ENCODE peak calls at places on chromosome 5, in seven cellular contexts. Q is astrocyte, M is breast epithelium, O is K562, X is GM23338, I is neural crest cell, W is PC-3. K is an unnamed sample.

GRCh38 chr5:31023105-31023504 is 170.4 kb upstream of the CDH6 start:
- DNase-seq in Q (peak), M (no peak), O (no peak), X (no peak), I (no peak), W (peak), K (no peak)

GRCh38 chr5:39783756-39784421 is 359.1 kb upstream of the DAB2 start:
- DNase-seq in Q (peak), M (no peak), O (no peak), X (no peak), I (no peak), W (no peak), K (no peak)

GRCh38 chr5:74361406-74362358 is 278.8 kb downstream of the ENC1 start:
- DNase-seq in Q (no peak), M (peak), O (no peak), X (no peak), I (no peak), W (peak), K (no peak)

GRCh38 chr5:150522504-150523464 is 14.9 kb downstream of the NDST1 start:
- DNase-seq in Q (no peak), M (no peak), O (no peak), X (no peak), I (no peak), W (no peak), K (no peak)

GRCh38 chr5:19950897-19951296 is 37.1 kb downstream of the CDH18 start:
- DNase-seq in Q (peak), M (no peak), O (no peak), X (no peak), I (no peak), W (no peak), K (no peak)

GRCh38 chr5:143908959-143909358 is 97.0 kb downstream of the HMHB1 start:
- DNase-seq in Q (no peak), M (no peak), O (no peak), X (no peak), I (no peak), W (no peak), K (no peak)

GRCh38 chr5:118698774-118699173 is 289.6 kb downstream of the DTWD2 start:
- DNase-seq in Q (no peak), M (no peak), O (no peak), X (peak), I (no peak), W (no peak), K (no peak)

GRCh38 chr5:43833966-43834365 is 231.0 kb downstream of the NNT start:
- DNase-seq in Q (no peak), M (no peak), O (no peak), X (no peak), I (no peak), W (no peak), K (no peak)

GRCh38 chr5:84231390-84231789 is 153.3 kb downstream of the EDIL3 start:
- DNase-seq in Q (no peak), M (no peak), O (no peak), X (no peak), I (no peak), W (no peak), K (no peak)

GRCh38 chr5:68134033-68134668 is 81.4 kb upstream of the PIK3R1 start:
- DNase-seq in Q (no peak), M (no peak), O (no peak), X (peak), I (no peak), W (no peak), K (no peak)

GRCh38 chr5:96537386-96537785 is 104.3 kb upstream of the PCSK1 start:
- DNase-seq in Q (peak), M (no peak), O (no peak), X (no peak), I (no peak), W (peak), K (no peak)

GRCh38 chr5:24347206-24347605 is 297.6 kb downstream of the CDH10 start:
- DNase-seq in Q (no peak), M (no peak), O (no peak), X (no peak), I (no peak), W (peak), K (no peak)

GRCh38 chr5:170603578-170604565 is 100.1 kb downstream of the KCNIP1 start:
- DNase-seq in Q (no peak), M (no peak), O (peak), X (peak), I (peak), W (peak), K (peak)

GRCh38 chr5:151926186-151926585 is 1.5 kb upstream of the GLRA1 start:
- DNase-seq in Q (no peak), M (no peak), O (no peak), X (no peak), I (no peak), W (no peak), K (no peak)

GRCh38 chr5:39015743-39016586 is 58.2 kb downstream of the RICTOR start:
- DNase-seq in Q (peak), M (no peak), O (no peak), X (no peak), I (no peak), W (peak), K (no peak)

GRCh38 chr5:59287361-59287760 is 606.2 kb downstream of the PDE4D start:
- DNase-seq in Q (no peak), M (no peak), O (no peak), X (no peak), I (no peak), W (no peak), K (no peak)

GRCh38 chr5:137665678-137666077 is 70.2 kb downstream of the KLHL3 start:
- DNase-seq in Q (no peak), M (no peak), O (no peak), X (no peak), I (no peak), W (no peak), K (no peak)

GRCh38 chr5:28809811-28810750 is 1771.7 kb upstream of the CDH9 start:
- DNase-seq in Q (no peak), M (no peak), O (peak), X (peak), I (no peak), W (no peak), K (no peak)

GRCh38 chr5:163504091-163504931 is 1.1 kb upstream of the MAT2B start:
- DNase-seq in Q (peak), M (peak), O (peak), X (peak), I (peak), W (peak), K (no peak)

GRCh38 chr5:59542841-59543825 is 350.4 kb downstream of the PDE4D start:
- DNase-seq in Q (peak), M (no peak), O (no peak), X (no peak), I (no peak), W (no peak), K (no peak)

GRCh38 chr5:127009784-127010183 is 20.6 kb downstream of the MARCHF3 start:
- DNase-seq in Q (no peak), M (no peak), O (no peak), X (no peak), I (no peak), W (no peak), K (no peak)

GRCh38 chr5:10838038-10838437 is 77.0 kb upstream of the DAP start:
- DNase-seq in Q (peak), M (no peak), O (no peak), X (no peak), I (no peak), W (no peak), K (no peak)

GRCh38 chr5:14914603-14915277 is 43.2 kb upstream of the ANKH start:
- DNase-seq in Q (peak), M (no peak), O (no peak), X (no peak), I (no peak), W (peak), K (no peak)

GRCh38 chr5:170283296-170283695 is 14.3 kb downstream of the LCP2 start:
- DNase-seq in Q (no peak), M (no peak), O (no peak), X (no peak), I (no peak), W (no peak), K (no peak)

GRCh38 chr5:159504106-159504856 is 174.0 kb upstream of the IL12B start:
- DNase-seq in Q (peak), M (no peak), O (no peak), X (no peak), I (no peak), W (no peak), K (no peak)

GRCh38 chr5:112125910-112126309 is 293.2 kb downstream of the EPB41L4A start:
- DNase-seq in Q (no peak), M (no peak), O (no peak), X (no peak), I (no peak), W (no peak), K (no peak)

GRCh38 chr5:82011761-82012160 is 39.9 kb downstream of the ATG10 start:
- DNase-seq in Q (peak), M (no peak), O (no peak), X (no peak), I (no peak), W (no peak), K (no peak)

GRCh38 chr5:149798466-149798865 is 68.4 kb downstream of the PPARGC1B start:
- DNase-seq in Q (no peak), M (no peak), O (peak), X (no peak), I (no peak), W (no peak), K (no peak)

GRCh38 chr5:19927919-19928318 is 60.1 kb downstream of the CDH18 start:
- DNase-seq in Q (no peak), M (no peak), O (no peak), X (peak), I (no peak), W (no peak), K (no peak)

GRCh38 chr5:180596668-180597231 is 5.5 kb upstream of the SCGB3A1 start:
- DNase-seq in Q (no peak), M (peak), O (no peak), X (no peak), I (no peak), W (no peak), K (no peak)

GRCh38 chr5:132434813-132435286 is 55.7 kb downstream of the IRF1 start:
- DNase-seq in Q (no peak), M (no peak), O (no peak), X (no peak), I (no peak), W (no peak), K (no peak)

GRCh38 chr5:39255406-39255805 is 36.0 kb upstream of the FYB1 start:
- DNase-seq in Q (no peak), M (no peak), O (no peak), X (no peak), I (no peak), W (no peak), K (no peak)

GRCh38 chr5:156920042-156920860 is 42.8 kb downstream of the TIMD4 start:
- DNase-seq in Q (peak), M (no peak), O (no peak), X (no peak), I (no peak), W (peak), K (no peak)

GRCh38 chr5:135218486-135218755 is 180.6 kb downstream of the MACROH2A1 start:
- DNase-seq in Q (no peak), M (no peak), O (no peak), X (no peak), I (no peak), W (no peak), K (no peak)

GRCh38 chr5:135216813-135217154 is 182.2 kb downstream of the MACROH2A1 start:
- DNase-seq in Q (no peak), M (no peak), O (no peak), X (no peak), I (no peak), W (no peak), K (no peak)

GRCh38 chr5:135216072-135216812 is 182.2 kb upstream of the PITX1 start:
- DNase-seq in Q (no peak), M (no peak), O (no peak), X (no peak), I (no peak), W (no peak), K (no peak)

GRCh38 chr5:135219239-135219638 is 179.8 kb downstream of the MACROH2A1 start:
- DNase-seq in Q (no peak), M (no peak), O (no peak), X (no peak), I (no peak), W (no peak), K (no peak)

GRCh38 chr5:135217669-135218485 is 181.2 kb downstream of the MACROH2A1 start:
- DNase-seq in Q (no peak), M (peak), O (peak), X (peak), I (no peak), W (no peak), K (no peak)
- TF ChIP-seq CTCF in Q (no peak), M (no peak), O (peak), X (peak), I (no peak), W (peak), K (no peak)

GRCh38 chr5:13831236-13831810 is 113.2 kb downstream of the DNAH5 start:
- DNase-seq in Q (peak), M (no peak), O (no peak), X (peak), I (no peak), W (peak), K (no peak)
- TF ChIP-seq CTCF in Q (no peak), M (no peak), O (no peak), X (peak), I (no peak), W (peak), K (peak)

DNA sequence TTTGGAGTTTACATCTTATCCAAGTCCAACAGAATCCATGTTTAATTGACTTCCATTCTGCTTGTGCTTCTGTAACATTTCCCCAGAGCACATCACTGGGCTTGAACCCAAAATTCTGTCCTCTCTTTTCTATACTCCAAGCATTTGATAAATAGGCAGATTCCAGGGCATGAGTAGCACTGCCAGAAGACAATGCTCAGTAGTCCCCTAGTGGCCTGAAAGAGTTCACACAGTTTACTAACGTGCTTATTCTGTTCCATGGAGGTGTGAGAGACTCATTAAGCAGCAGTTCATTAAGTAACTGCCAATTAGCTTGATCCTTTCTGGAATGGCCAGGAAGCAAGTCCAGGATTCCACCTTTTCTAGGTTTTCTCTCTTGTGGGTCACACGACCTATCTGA is 9.4 kb upstream of the GABRA6 start:
- DNase-seq in Q (no peak), M (no peak), O (no peak), X (peak), I (no peak), W (peak), K (no peak)
- TF ChIP-seq CTCF in Q (no peak), M (no peak), O (no peak), X (peak), I (peak), W (peak), K (peak)

GRCh38 chr5:105042623-105043022 is 1480.0 kb upstream of the NUDT12 start:
- DNase-seq in Q (no peak), M (no peak), O (no peak), X (no peak), I (no peak), W (no peak), K (no peak)
- TF ChIP-seq CTCF in Q (no peak), M (no peak), O (no peak), X (no peak), I (no peak), W (no peak), K (no peak)

DNA sequence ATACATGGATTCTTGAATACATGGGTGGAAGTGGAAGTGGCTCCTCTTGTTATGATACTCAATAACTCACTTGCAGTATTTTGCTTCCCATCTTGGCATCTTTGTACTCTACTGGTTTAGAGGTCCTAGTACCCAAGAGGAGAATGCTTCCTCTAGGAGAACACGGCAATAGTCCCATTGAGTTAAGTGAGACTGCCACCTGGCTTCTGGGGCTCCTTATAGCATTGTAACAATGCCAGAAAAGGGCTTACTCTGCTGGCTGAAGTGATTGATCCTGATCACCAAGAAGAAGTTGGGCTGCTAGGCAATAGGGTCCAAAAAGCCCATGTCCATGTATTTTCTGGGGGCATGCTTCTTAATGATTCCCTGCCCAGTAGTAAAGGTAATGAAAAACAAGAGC is 627.6 kb upstream of the SGCD start:
- DNase-seq in Q (no peak), M (no peak), O (no peak), X (peak), I (no peak), W (no peak), K (no peak)
- TF ChIP-seq CTCF in Q (no peak), M (no peak), O (no peak), X (peak), I (no peak), W (no peak), K (peak)

GRCh38 chr5:125668904-125669303 is 754.3 kb upstream of the GRAMD2B start:
- DNase-seq in Q (peak), M (no peak), O (no peak), X (peak), I (no peak), W (peak), K (peak)

DNA sequence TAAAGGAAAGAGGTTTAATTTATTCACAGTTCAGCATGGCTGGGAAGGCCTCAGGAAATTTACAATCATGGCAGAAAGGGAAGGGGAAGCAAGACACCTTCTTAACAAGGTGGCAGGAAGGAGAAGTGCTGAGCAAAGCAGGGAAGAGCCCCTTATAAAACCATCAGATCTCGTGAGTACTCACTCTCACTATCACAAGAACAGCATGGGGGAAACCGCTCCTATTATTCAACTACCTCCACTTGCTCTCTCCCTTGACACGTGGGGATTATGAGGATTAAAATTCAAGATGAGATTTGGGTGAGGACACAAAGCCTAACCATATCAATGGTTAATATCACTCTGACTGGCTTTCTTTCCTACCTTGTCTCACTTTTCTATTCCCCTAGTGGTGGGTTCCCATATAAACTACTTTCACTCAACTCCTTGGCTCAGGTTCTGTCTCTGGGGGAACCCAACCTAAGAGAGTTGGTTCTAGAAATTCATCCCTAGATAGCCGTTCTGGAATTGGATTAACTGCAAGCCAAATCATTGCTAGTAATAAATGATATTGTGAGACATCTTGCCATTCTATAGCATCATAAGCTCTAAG is 749.8 kb upstream of the GRAMD2B start:
- DNase-seq in Q (no peak), M (no peak), O (no peak), X (peak), I (no peak), W (no peak), K (no peak)
- TF ChIP-seq CTCF in Q (no peak), M (no peak), O (no peak), X (no peak), I (peak), W (peak), K (no peak)